ENCODE peak calls at places on chromosomes 13 and 19, in four cellular contexts. S, T, F and P are unnamed samples.

GRCh38 chr13:50378513-50378970 is 363.3 kb downstream of the KCNRG start:
- DNase-seq in S (no peak), T (no peak), F (no peak), P (no peak)

GRCh38 chr19:7679017-7679720 is 1.5 kb upstream of the TRAPPC5 start:
- DNase-seq in T (no peak), F (no peak), S (peak), P (peak)

GRCh38 chr13:110697842-110698241 is 8.1 kb downstream of the CARS2 start:
- DNase-seq in F (no peak), S (no peak), T (no peak), P (no peak)

GRCh38 chr19:15463865-15464371 is 426 bp downstream of the RASAL3 start:
- DNase-seq in T (no peak), S (peak), F (no peak), P (no peak)

GRCh38 chr19:21328402-21328801 is 808 bp downstream of the ZNF708 start:
- DNase-seq in S (no peak), F (no peak), T (no peak), P (no peak)

GRCh38 chr13:98854448-98854847 is 102.0 kb upstream of the SLC15A1 start:
- DNase-seq in T (no peak), S (no peak), F (no peak), P (no peak)

GRCh38 chr19:16829822-16830289 is 658 bp downstream of the SIN3B start:
- DNase-seq in F (no peak), S (peak), T (no peak), P (no peak)

GRCh38 chr19:12163841-12164240 is 945 bp downstream of the ZNF136 start:
- DNase-seq in S (no peak), T (no peak), F (no peak), P (no peak)

GRCh38 chr19:47379398-47379938 is 30.4 kb downstream of the DHX34 start:
- DNase-seq in F (no peak), T (no peak), S (no peak), P (no peak)

GRCh38 chr19:35019144-35019543 is 11.1 kb upstream of the SCN1B start:
- DNase-seq in F (no peak), T (no peak), S (peak), P (no peak)

GRCh38 chr13:104869501-104869900 is 1666.0 kb downstream of the EFNB2 start:
- DNase-seq in F (no peak), S (no peak), T (no peak), P (no peak)

GRCh38 chr19:772730-773436 is 22.0 kb downstream of the MISP start:
- DNase-seq in S (no peak), T (peak), F (no peak), P (no peak)

GRCh38 chr19:44672226-44672625 is 944 bp downstream of the CEACAM19 start:
- DNase-seq in F (no peak), S (no peak), T (no peak), P (no peak)

GRCh38 chr13:33322474-33322827 is 36.9 kb upstream of the STARD13 start:
- DNase-seq in S (no peak), F (peak), T (no peak), P (no peak)

GRCh38 chr13:89066868-89067466 is 1395.8 kb downstream of the SLITRK5 start:
- DNase-seq in T (peak), F (no peak), S (no peak), P (no peak)

GRCh38 chr19:44689290-44690130 is 9.4 kb upstream of the CEACAM16 start:
- DNase-seq in F (peak), S (peak), T (peak), P (peak)

GRCh38 chr13:20686863-20687579 is 16.5 kb upstream of the IL17D start:
- DNase-seq in T (no peak), S (no peak), F (no peak), P (no peak)

GRCh38 chr13:26025771-26026170 is 26.0 kb downstream of the SHISA2 start:
- DNase-seq in F (no peak), S (no peak), T (no peak), P (no peak)

GRCh38 chr19:19022380-19022961 is 10.8 kb downstream of the SUGP2 start:
- DNase-seq in S (no peak), T (no peak), F (no peak), P (no peak)

GRCh38 chr19:47065242-47065641 is 16.8 kb upstream of the TMEM160 start:
- DNase-seq in F (no peak), S (no peak), T (no peak), P (no peak)

GRCh38 chr19:38838208-38838985 is 6.8 kb upstream of the ECH1 start:
- DNase-seq in T (no peak), S (no peak), F (no peak), P (peak)

GRCh38 chr19:50308991-50309390 is 20.2 kb downstream of the KCNC3 start:
- DNase-seq in F (no peak), T (no peak), S (no peak), P (no peak)

GRCh38 chr19:41922220-41922576 is 6.1 kb downstream of the ERFL start:
- DNase-seq in T (no peak), F (no peak), S (no peak), P (no peak)

GRCh38 chr19:41922585-41922984 is 5.7 kb downstream of the ERFL start:
- DNase-seq in T (no peak), F (no peak), S (no peak), P (no peak)

GRCh38 chr19:41921280-41922219 is 6.7 kb downstream of the ERFL start:
- DNase-seq in F (no peak), T (no peak), S (no peak), P (no peak)

GRCh38 chr19:41919948-41920712 is 8.1 kb downstream of the ERFL start:
- DNase-seq in T (no peak), F (no peak), S (no peak), P (no peak)

GRCh38 chr19:41920878-41921277 is 7.4 kb downstream of the ERFL start:
- DNase-seq in F (no peak), S (no peak), T (no peak), P (no peak)
- TF ChIP-seq CTCF in F (no peak), S (no peak), T (no peak), P (no peak)

DNA sequence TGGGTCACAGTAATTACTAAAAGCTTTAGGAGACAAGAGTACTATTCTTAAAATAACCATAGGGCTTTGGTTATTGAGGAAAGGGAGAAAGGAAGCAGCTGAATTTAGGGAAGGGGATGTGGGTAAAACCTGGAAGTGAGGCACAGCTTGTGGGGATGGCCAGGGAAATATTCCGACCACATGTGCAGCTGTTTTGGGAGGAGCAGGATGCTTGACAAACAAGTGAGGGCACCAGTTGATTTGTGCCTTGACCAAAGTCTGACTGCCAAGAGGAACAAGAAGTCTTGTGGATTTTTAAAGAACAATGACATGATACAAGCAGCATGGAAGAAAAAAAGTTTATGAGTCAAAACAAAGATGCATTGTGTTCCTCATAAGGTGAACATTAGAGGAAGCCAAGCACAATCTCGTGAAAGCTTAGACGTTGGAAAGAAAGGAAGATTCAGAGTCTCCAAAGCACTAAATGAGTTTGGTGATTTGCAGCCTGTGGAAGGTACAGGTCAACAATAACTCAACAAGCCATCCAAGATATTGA is 108.5 kb upstream of the GPC6 start:
- DNase-seq in F (no peak), T (peak), S (no peak), P (no peak)
- TF ChIP-seq CTCF in F (no peak), T (no peak), S (no peak), P (no peak)

GRCh38 chr19:2219726-2220125 is 16.4 kb downstream of the PLEKHJ1 start:
- DNase-seq in S (no peak), F (no peak), T (no peak), P (no peak)

GRCh38 chr19:2221250-2221831 is 14.8 kb downstream of the PLEKHJ1 start:
- DNase-seq in T (no peak), S (no peak), F (no peak), P (no peak)

GRCh38 chr19:2223391-2223790 is 12.7 kb downstream of the PLEKHJ1 start:
- DNase-seq in S (no peak), F (no peak), T (no peak), P (no peak)

GRCh38 chr19:2223959-2224358 is 12.2 kb downstream of the PLEKHJ1 start:
- DNase-seq in T (no peak), F (no peak), S (no peak), P (no peak)

DNA sequence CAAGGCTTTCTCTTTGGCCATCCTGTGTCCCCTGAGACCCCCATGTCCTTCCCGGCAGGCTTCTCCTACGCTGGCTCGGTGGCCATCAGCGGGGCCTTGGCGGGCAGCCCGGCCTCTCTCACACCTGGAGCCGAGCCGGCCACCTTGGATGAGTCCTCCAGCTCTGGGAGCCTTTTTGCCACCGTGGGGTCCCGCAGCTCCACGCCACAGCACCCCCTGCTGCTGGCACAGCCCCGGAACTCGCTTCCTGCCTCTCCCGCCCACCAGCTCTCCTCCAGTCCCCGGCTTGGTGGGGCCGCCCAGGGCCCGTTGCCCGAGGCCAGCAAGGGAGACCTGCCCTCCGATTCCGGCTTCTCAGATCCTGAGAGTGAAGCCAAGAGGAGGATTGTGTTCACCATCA is 14.2 kb downstream of the PLEKHJ1 start:
- DNase-seq in F (no peak), S (no peak), T (peak), P (no peak)
- TF ChIP-seq CTCF in F (no peak), S (no peak), T (no peak), P (no peak)

DNA sequence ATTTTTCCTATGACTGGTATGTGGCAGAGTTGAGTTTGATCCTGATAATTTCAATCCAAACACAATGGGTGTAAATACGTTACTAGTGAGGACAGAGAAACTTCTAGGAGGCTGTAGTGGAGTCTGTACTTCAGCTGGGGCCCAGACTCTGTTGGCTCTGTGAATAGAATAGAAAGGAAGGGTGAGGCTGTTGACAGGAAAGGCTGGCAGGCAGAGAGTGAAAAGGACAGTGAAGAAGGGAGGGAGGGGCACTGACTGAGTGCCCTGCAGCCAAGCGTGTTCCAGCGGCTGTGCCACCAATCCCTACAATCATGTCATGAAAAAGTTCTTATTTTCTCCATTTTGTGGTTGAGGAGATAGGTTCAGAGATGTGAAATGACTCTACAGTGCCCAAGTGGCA is 80.5 kb downstream of the MBNL2 start:
- DNase-seq in F (no peak), T (no peak), S (no peak), P (no peak)
- TF ChIP-seq CTCF in F (no peak), T (no peak), S (no peak), P (no peak)

GRCh38 chr13:46992383-46992952 is 95.6 kb upstream of the HTR2A start:
- DNase-seq in S (no peak), F (no peak), T (peak), P (peak)
- TF ChIP-seq CTCF in S (no peak), F (no peak), T (peak), P (peak)

DNA sequence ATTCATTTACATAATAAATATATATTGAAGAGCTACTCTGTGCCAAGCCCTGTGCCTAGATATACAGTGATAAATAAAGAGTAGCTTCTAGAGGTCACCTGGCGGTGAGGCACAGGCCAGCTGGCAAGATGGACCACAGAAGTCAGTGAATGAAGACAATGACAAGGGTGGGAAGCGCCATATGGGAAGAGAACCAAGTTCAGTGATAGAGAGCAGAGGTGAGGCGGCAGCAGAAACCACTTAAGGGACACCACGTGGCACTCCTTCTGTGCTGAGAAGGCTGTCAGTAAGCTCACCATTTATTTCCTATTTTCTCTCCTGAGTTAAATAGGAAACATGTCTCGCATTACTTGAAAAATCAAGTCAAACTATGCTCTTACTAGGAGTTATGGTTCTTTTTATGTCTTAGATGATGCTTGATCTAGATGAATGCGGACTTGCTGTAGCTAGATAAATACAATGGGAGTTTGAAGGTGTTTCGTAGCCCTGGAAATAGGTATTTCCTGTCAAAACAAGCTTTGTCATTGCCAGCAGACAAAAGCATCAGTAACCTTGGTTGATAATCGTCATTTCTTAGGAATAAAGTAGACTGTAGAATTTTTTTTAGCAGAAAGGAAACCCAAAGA is 17.8 kb downstream of the ALOX5AP start:
- DNase-seq in S (no peak), F (no peak), T (no peak), P (no peak)
- TF ChIP-seq CTCF in S (no peak), F (no peak), T (no peak), P (no peak)

GRCh38 chr13:47549219-47549752 is 451.8 kb downstream of the SUCLA2 start:
- DNase-seq in T (no peak), F (no peak), S (no peak), P (no peak)
- TF ChIP-seq CTCF in T (no peak), F (no peak), S (no peak), P (no peak)